ENCODE peak calls at places on chromosomes 5 and 9, in ten cellular contexts. One of them, this sample, is unnamed. For H3K4me1, the result is how much of the 10 kb centered on the place peaks cover.

GRCh38 chr5:124633209-124633608 is 113.2 kb downstream of the ZNF608 start:
- DNase-seq in H1: no peak
- DNase-seq in mammary epithelial cell: no peak
- DNase-seq in IMR-90: no peak
- DNase-seq in mesenchymal stem cell: no peak
- DNase-seq in MM.1S: no peak
- DNase-seq in H9: no peak
- DNase-seq in endothelial cell of umbilical vein: no peak
- DNase-seq in GM23248: no peak
- DNase-seq in hepatocyte: no peak
- DNase-seq in this sample: no peak

GRCh38 chr5:127400524-127400923 is 109.9 kb downstream of the MEGF10 start:
- DNase-seq in H1: no peak
- DNase-seq in IMR-90: no peak
- DNase-seq in mesenchymal stem cell: no peak
- DNase-seq in MM.1S: no peak
- DNase-seq in hepatocyte: no peak
- DNase-seq in mammary epithelial cell: peak
- DNase-seq in H9: no peak
- DNase-seq in endothelial cell of umbilical vein: no peak
- DNase-seq in GM23248: no peak
- DNase-seq in this sample: no peak

GRCh38 chr5:5270958-5271605 is 131.0 kb downstream of the ADAMTS16 start:
- DNase-seq in GM23248: peak
- DNase-seq in IMR-90: peak
- DNase-seq in H9: peak
- DNase-seq in MM.1S: no peak
- DNase-seq in hepatocyte: peak
- DNase-seq in endothelial cell of umbilical vein: peak
- DNase-seq in mammary epithelial cell: peak
- DNase-seq in mesenchymal stem cell: peak
- DNase-seq in H1: no peak
- DNase-seq in this sample: peak

GRCh38 chr5:50666261-50667078 is at the start of gene PARP8:
- DNase-seq in GM23248: peak
- DNase-seq in hepatocyte: peak
- DNase-seq in endothelial cell of umbilical vein: no peak
- DNase-seq in mesenchymal stem cell: peak
- DNase-seq in IMR-90: peak
- DNase-seq in H1: no peak
- DNase-seq in MM.1S: peak
- DNase-seq in H9: peak
- DNase-seq in mammary epithelial cell: peak
- DNase-seq in this sample: peak

GRCh38 chr5:84191296-84191695 is 193.4 kb downstream of the EDIL3 start:
- DNase-seq in H9: no peak
- DNase-seq in MM.1S: no peak
- DNase-seq in endothelial cell of umbilical vein: no peak
- DNase-seq in GM23248: no peak
- DNase-seq in hepatocyte: no peak
- DNase-seq in mesenchymal stem cell: peak
- DNase-seq in mammary epithelial cell: no peak
- DNase-seq in H1: no peak
- DNase-seq in IMR-90: peak
- DNase-seq in this sample: no peak

GRCh38 chr5:165258188-165258855 is 1752.9 kb downstream of the MAT2B start:
- DNase-seq in H1: no peak
- DNase-seq in mammary epithelial cell: no peak
- DNase-seq in MM.1S: no peak
- DNase-seq in IMR-90: no peak
- DNase-seq in GM23248: no peak
- DNase-seq in mesenchymal stem cell: peak
- DNase-seq in endothelial cell of umbilical vein: no peak
- DNase-seq in hepatocyte: no peak
- DNase-seq in H9: no peak
- DNase-seq in this sample: no peak

GRCh38 chr9:129258124-129258822 is 80.2 kb upstream of the IER5L start:
- DNase-seq in endothelial cell of umbilical vein: peak
- DNase-seq in mammary epithelial cell: peak
- DNase-seq in MM.1S: peak
- DNase-seq in H1: peak
- DNase-seq in H9: peak
- DNase-seq in GM23248: peak
- DNase-seq in hepatocyte: peak
- DNase-seq in mesenchymal stem cell: peak
- DNase-seq in IMR-90: peak
- DNase-seq in this sample: peak

GRCh38 chr5:31954091-31954490 is 220.0 kb downstream of the GOLPH3 start:
- DNase-seq in mesenchymal stem cell: no peak
- DNase-seq in mammary epithelial cell: no peak
- DNase-seq in MM.1S: no peak
- DNase-seq in H1: no peak
- DNase-seq in IMR-90: no peak
- DNase-seq in hepatocyte: no peak
- DNase-seq in GM23248: no peak
- DNase-seq in endothelial cell of umbilical vein: no peak
- DNase-seq in H9: no peak
- DNase-seq in this sample: no peak

GRCh38 chr5:133508845-133509741 is 103.2 kb downstream of the FSTL4 start:
- DNase-seq in mesenchymal stem cell: no peak
- DNase-seq in MM.1S: peak
- DNase-seq in H1: no peak
- DNase-seq in hepatocyte: no peak
- DNase-seq in mammary epithelial cell: no peak
- DNase-seq in GM23248: no peak
- DNase-seq in endothelial cell of umbilical vein: no peak
- DNase-seq in H9: no peak
- DNase-seq in IMR-90: no peak
- DNase-seq in this sample: no peak

GRCh38 chr5:165407352-165407751 is 1901.9 kb downstream of the MAT2B start:
- DNase-seq in endothelial cell of umbilical vein: no peak
- DNase-seq in H9: no peak
- DNase-seq in mammary epithelial cell: no peak
- DNase-seq in mesenchymal stem cell: no peak
- DNase-seq in hepatocyte: no peak
- DNase-seq in MM.1S: no peak
- DNase-seq in IMR-90: no peak
- DNase-seq in H1: no peak
- DNase-seq in GM23248: no peak
- DNase-seq in this sample: no peak

GRCh38 chr9:14824481-14824880 is 85.7 kb downstream of the FREM1 start:
- DNase-seq in hepatocyte: no peak
- DNase-seq in mammary epithelial cell: no peak
- DNase-seq in H1: no peak
- DNase-seq in endothelial cell of umbilical vein: no peak
- DNase-seq in GM23248: no peak
- DNase-seq in H9: no peak
- DNase-seq in MM.1S: no peak
- DNase-seq in IMR-90: no peak
- DNase-seq in mesenchymal stem cell: no peak
- DNase-seq in this sample: no peak

GRCh38 chr9:19232117-19232829 is 1.8 kb downstream of the DENND4C start:
- DNase-seq in H1: no peak
- DNase-seq in GM23248: peak
- DNase-seq in mammary epithelial cell: peak
- DNase-seq in mesenchymal stem cell: peak
- DNase-seq in H9: no peak
- DNase-seq in endothelial cell of umbilical vein: peak
- DNase-seq in IMR-90: peak
- DNase-seq in hepatocyte: no peak
- DNase-seq in MM.1S: no peak
- DNase-seq in this sample: no peak

DNA sequence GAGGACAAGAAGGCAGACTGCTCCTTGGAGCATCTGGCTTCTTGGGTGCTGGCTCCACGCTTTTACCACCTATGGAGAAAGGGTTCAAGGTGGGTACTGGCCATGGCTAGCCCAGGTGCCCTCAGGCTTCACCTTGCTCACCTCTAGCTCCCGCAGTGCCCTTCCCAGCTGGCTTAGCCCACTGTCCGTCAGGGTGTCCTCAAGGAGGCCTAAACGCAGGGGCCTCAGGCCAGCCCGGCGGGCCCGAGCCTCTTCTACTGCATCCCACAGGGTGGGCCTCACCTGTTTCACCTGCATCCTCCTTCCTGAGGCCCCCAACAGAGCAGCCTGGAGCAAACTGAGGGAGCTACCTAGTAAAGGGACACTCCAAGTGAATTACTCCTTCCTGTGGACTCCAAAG is 9.1 kb downstream of the SLC35A4 start:
- DNase-seq in mesenchymal stem cell: no peak
- DNase-seq in H9: no peak
- DNase-seq in hepatocyte: no peak
- DNase-seq in mammary epithelial cell: no peak
- DNase-seq in IMR-90: no peak
- DNase-seq in GM23248: no peak
- DNase-seq in H1: no peak
- DNase-seq in MM.1S: no peak
- DNase-seq in endothelial cell of umbilical vein: no peak
- DNase-seq in this sample: no peak
- H3K4me1 ChIP-seq in mesenchymal stem cell: under half
- H3K4me1 ChIP-seq in H9: under half
- H3K4me1 ChIP-seq in hepatocyte: under half
- H3K4me1 ChIP-seq in mammary epithelial cell: under half
- H3K4me1 ChIP-seq in IMR-90: under half
- H3K4me1 ChIP-seq in GM23248: under half
- H3K4me1 ChIP-seq in H1: under half
- H3K4me1 ChIP-seq in MM.1S: under half
- H3K4me1 ChIP-seq in endothelial cell of umbilical vein: under half
- H3K4me1 ChIP-seq in this sample: under half

DNA sequence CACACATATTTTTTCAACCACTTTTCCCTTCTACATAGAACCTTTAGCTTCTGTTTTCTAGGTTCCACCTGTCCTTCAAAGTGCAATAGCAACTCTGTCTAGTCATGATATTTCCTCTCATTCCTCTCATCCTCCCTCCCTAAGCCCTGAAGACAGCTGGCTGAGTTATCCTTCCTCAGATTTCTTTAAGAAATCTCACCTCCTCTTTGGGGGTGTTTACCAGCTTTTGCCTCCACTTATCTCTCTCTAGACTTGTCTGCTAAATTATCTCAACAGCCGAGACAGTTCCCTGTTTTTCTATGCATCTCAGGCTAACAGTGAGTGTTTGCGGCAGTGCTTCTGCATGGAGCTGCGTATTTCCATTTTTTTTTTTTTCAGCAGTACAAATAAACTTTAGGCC is 20.8 kb downstream of the KCTD16 start:
- DNase-seq in GM23248: no peak
- DNase-seq in MM.1S: no peak
- DNase-seq in H9: no peak
- DNase-seq in H1: no peak
- DNase-seq in hepatocyte: no peak
- DNase-seq in mammary epithelial cell: no peak
- DNase-seq in mesenchymal stem cell: no peak
- DNase-seq in endothelial cell of umbilical vein: no peak
- DNase-seq in IMR-90: no peak
- DNase-seq in this sample: no peak
- H2AFZ ChIP-seq in GM23248: peak
- H2AFZ ChIP-seq in MM.1S: peak
- H2AFZ ChIP-seq in H9: no peak
- H2AFZ ChIP-seq in H1: peak
- H2AFZ ChIP-seq in hepatocyte: no peak
- H2AFZ ChIP-seq in mammary epithelial cell: peak
- H2AFZ ChIP-seq in mesenchymal stem cell: no peak
- H2AFZ ChIP-seq in endothelial cell of umbilical vein: peak
- H2AFZ ChIP-seq in IMR-90: no peak
- H2AFZ ChIP-seq in this sample: peak

GRCh38 chr5:132095077-132095744 is 21.6 kb downstream of the CSF2 start:
- DNase-seq in H1: no peak
- DNase-seq in H9: no peak
- DNase-seq in endothelial cell of umbilical vein: peak
- DNase-seq in hepatocyte: no peak
- DNase-seq in GM23248: no peak
- DNase-seq in IMR-90: no peak
- DNase-seq in MM.1S: no peak
- DNase-seq in mesenchymal stem cell: peak
- DNase-seq in mammary epithelial cell: peak
- DNase-seq in this sample: no peak

GRCh38 chr5:132093310-132093709 is 19.7 kb downstream of the CSF2 start:
- DNase-seq in hepatocyte: no peak
- DNase-seq in H1: no peak
- DNase-seq in mammary epithelial cell: no peak
- DNase-seq in H9: no peak
- DNase-seq in endothelial cell of umbilical vein: no peak
- DNase-seq in mesenchymal stem cell: no peak
- DNase-seq in GM23248: no peak
- DNase-seq in IMR-90: no peak
- DNase-seq in MM.1S: no peak
- DNase-seq in this sample: no peak

GRCh38 chr5:132096904-132097303 is 23.3 kb downstream of the CSF2 start:
- DNase-seq in GM23248: no peak
- DNase-seq in H1: no peak
- DNase-seq in MM.1S: no peak
- DNase-seq in H9: no peak
- DNase-seq in mesenchymal stem cell: no peak
- DNase-seq in IMR-90: no peak
- DNase-seq in hepatocyte: no peak
- DNase-seq in mammary epithelial cell: no peak
- DNase-seq in endothelial cell of umbilical vein: no peak
- DNase-seq in this sample: no peak

GRCh38 chr5:132095745-132096084 is 22.1 kb downstream of the CSF2 start:
- DNase-seq in endothelial cell of umbilical vein: no peak
- DNase-seq in mesenchymal stem cell: no peak
- DNase-seq in GM23248: no peak
- DNase-seq in MM.1S: no peak
- DNase-seq in mammary epithelial cell: no peak
- DNase-seq in hepatocyte: no peak
- DNase-seq in IMR-90: no peak
- DNase-seq in H1: no peak
- DNase-seq in H9: peak
- DNase-seq in this sample: no peak

GRCh38 chr5:132094393-132095076 is 20.9 kb downstream of the CSF2 start:
- DNase-seq in IMR-90: peak
- DNase-seq in mesenchymal stem cell: peak
- DNase-seq in GM23248: peak
- DNase-seq in mammary epithelial cell: peak
- DNase-seq in H9: peak
- DNase-seq in H1: no peak
- DNase-seq in MM.1S: no peak
- DNase-seq in endothelial cell of umbilical vein: peak
- DNase-seq in hepatocyte: peak
- DNase-seq in this sample: no peak
- H3K4me1 ChIP-seq in IMR-90: under half
- H3K4me1 ChIP-seq in mesenchymal stem cell: under half
- H3K4me1 ChIP-seq in GM23248: half or more
- H3K4me1 ChIP-seq in mammary epithelial cell: under half
- H3K4me1 ChIP-seq in H9: under half
- H3K4me1 ChIP-seq in H1: under half
- H3K4me1 ChIP-seq in MM.1S: under half
- H3K4me1 ChIP-seq in endothelial cell of umbilical vein: under half
- H3K4me1 ChIP-seq in hepatocyte: under half
- H3K4me1 ChIP-seq in this sample: under half

GRCh38 chr9:22921742-22922141 is 475.1 kb downstream of the DMRTA1 start:
- DNase-seq in mammary epithelial cell: no peak
- DNase-seq in H1: no peak
- DNase-seq in IMR-90: no peak
- DNase-seq in MM.1S: no peak
- DNase-seq in endothelial cell of umbilical vein: no peak
- DNase-seq in GM23248: no peak
- DNase-seq in hepatocyte: no peak
- DNase-seq in mesenchymal stem cell: no peak
- DNase-seq in H9: no peak
- DNase-seq in this sample: no peak

GRCh38 chr9:22919423-22919822 is 472.8 kb downstream of the DMRTA1 start:
- DNase-seq in IMR-90: no peak
- DNase-seq in mammary epithelial cell: no peak
- DNase-seq in mesenchymal stem cell: no peak
- DNase-seq in hepatocyte: no peak
- DNase-seq in endothelial cell of umbilical vein: no peak
- DNase-seq in MM.1S: no peak
- DNase-seq in H9: no peak
- DNase-seq in GM23248: no peak
- DNase-seq in H1: no peak
- DNase-seq in this sample: no peak

GRCh38 chr9:22922222-22922621 is 475.6 kb downstream of the DMRTA1 start:
- DNase-seq in MM.1S: no peak
- DNase-seq in H1: no peak
- DNase-seq in mammary epithelial cell: no peak
- DNase-seq in H9: no peak
- DNase-seq in endothelial cell of umbilical vein: no peak
- DNase-seq in hepatocyte: no peak
- DNase-seq in IMR-90: no peak
- DNase-seq in mesenchymal stem cell: no peak
- DNase-seq in GM23248: no peak
- DNase-seq in this sample: no peak
- H2AFZ ChIP-seq in MM.1S: no peak
- H2AFZ ChIP-seq in H1: peak
- H2AFZ ChIP-seq in mammary epithelial cell: no peak
- H2AFZ ChIP-seq in H9: no peak
- H2AFZ ChIP-seq in endothelial cell of umbilical vein: no peak
- H2AFZ ChIP-seq in hepatocyte: no peak
- H2AFZ ChIP-seq in IMR-90: no peak
- H2AFZ ChIP-seq in mesenchymal stem cell: no peak
- H2AFZ ChIP-seq in GM23248: no peak
- H2AFZ ChIP-seq in this sample: no peak

This sample was measured in neuronal stem cell.